ENCODE peak calls at places on chromosome 10, in seven cellular contexts. J is neuronal stem cell, I is IMR-90, H is mesendoderm, C is mesenchymal stem cell, D is H9, B is H1. G is an unnamed sample.

GRCh38 chr10:132626761-132627735 is 89.5 kb downstream of the INPP5A start:
- DNase-seq in D (no peak), B (no peak), I (no peak), J (no peak), C (no peak), H (no peak), G (no peak)

GRCh38 chr10:71562884-71563283 is 156.7 kb downstream of the C10orf105 start:
- DNase-seq in B (no peak), D (no peak), J (no peak), C (no peak), H (no peak), I (no peak), G (no peak)

GRCh38 chr10:3213174-3213573 is 40.6 kb upstream of the PITRM1 start:
- DNase-seq in B (no peak), J (no peak), H (peak; percentile 37), D (no peak), I (peak; percentile 4), C (no peak), G (no peak)

GRCh38 chr10:8444630-8445029 is 390.1 kb downstream of the GATA3 start:
- DNase-seq in D (peak; percentile 64), B (peak; percentile 25), H (peak; percentile 60), I (no peak), J (no peak), C (peak; percentile 1), G (no peak)

GRCh38 chr10:74109452-74109851 is 41.2 kb downstream of the AP3M1 start:
- DNase-seq in H (no peak), C (no peak), I (no peak), J (no peak), D (no peak), B (no peak), G (no peak)

GRCh38 chr10:218753-219152 is 83.5 kb downstream of the ZMYND11 start:
- DNase-seq in C (no peak), H (no peak), I (no peak), D (no peak), J (no peak), B (no peak), G (no peak)

GRCh38 chr10:24858244-24858907 is 94.0 kb downstream of the PRTFDC1 start:
- DNase-seq in I (peak; percentile 73), D (no peak), C (peak; percentile 60), H (peak; percentile 54), J (no peak), B (no peak), G (peak; percentile 69)

GRCh38 chr10:71342850-71343773 is 24.1 kb downstream of the SLC29A3 start:
- DNase-seq in C (peak; percentile 35), J (no peak), I (peak; percentile 44), B (no peak), D (no peak), H (no peak), G (peak; percentile 92)

GRCh38 chr10:86876748-86877147 is 80.7 kb downstream of the MMRN2 start:
- DNase-seq in C (peak; percentile 94), D (no peak), B (no peak), J (no peak), I (peak; percentile 79), H (no peak), G (no peak)

GRCh38 chr10:74753295-74754211 is 72.8 kb upstream of the KAT6B start:
- DNase-seq in I (peak; percentile 20), J (no peak), D (peak; percentile 39), H (peak; percentile 39), C (no peak), B (no peak), G (no peak)

GRCh38 chr10:68558478-68558877 is 1.7 kb upstream of the TET1 start:
- DNase-seq in H (no peak), C (no peak), D (no peak), B (no peak), I (no peak), J (no peak), G (no peak)

GRCh38 chr10:91185239-91185875 is 35.1 kb upstream of the PCGF5 start:
- DNase-seq in J (no peak), B (no peak), D (no peak), I (peak; percentile 81), C (peak; percentile 80), H (peak; percentile 57), G (no peak)

GRCh38 chr10:71214641-71215160 is 2.3 kb downstream of the UNC5B start:
- DNase-seq in H (no peak), J (no peak), I (no peak), C (no peak), B (no peak), D (peak; percentile 15), G (no peak)

GRCh38 chr10:27621441-27621840 is 117.3 kb downstream of the RAB18 start:
- DNase-seq in B (no peak), J (no peak), C (no peak), H (no peak), I (peak; percentile 5), D (no peak), G (no peak)

GRCh38 chr10:46273506-46274477 is 13.0 kb upstream of the ANTXRL start:
- DNase-seq in D (peak; percentile 51), J (no peak), I (no peak), C (no peak), B (no peak), H (peak; percentile 86), G (no peak)

GRCh38 chr10:13347235-13348156 is 597 bp downstream of the SEPHS1 start:
- DNase-seq in I (peak; percentile 70), J (peak; percentile 76), B (no peak), D (no peak), C (peak; percentile 80), H (peak; percentile 83), G (peak; percentile 67)

GRCh38 chr10:106392781-106393180 is 771.7 kb downstream of the SORCS1 start:
- DNase-seq in H (no peak), B (no peak), C (no peak), J (no peak), D (peak; percentile 43), I (no peak), G (no peak)

GRCh38 chr10:63003816-63004453 is 129.2 kb upstream of the NRBF2 start:
- DNase-seq in B (no peak), H (peak; percentile 21), C (no peak), D (no peak), J (no peak), I (no peak), G (no peak)

GRCh38 chr10:97713828-97714400 is 384 bp downstream of the MARVELD1 start:
- DNase-seq in J (peak; percentile 68), H (peak; percentile 91), D (peak; percentile 77), I (peak; percentile 74), C (peak; percentile 85), B (no peak), G (peak; percentile 73)

GRCh38 chr10:29276251-29276850 is 12.5 kb upstream of the LYZL1 start:
- DNase-seq in H (no peak), D (no peak), J (no peak), C (peak; percentile 9), B (no peak), I (no peak), G (no peak)

GRCh38 chr10:29270883-29271282 is 18.0 kb upstream of the LYZL1 start:
- DNase-seq in B (no peak), J (no peak), H (no peak), I (no peak), C (no peak), D (no peak), G (no peak)

GRCh38 chr10:29273478-29273877 is 15.4 kb upstream of the LYZL1 start:
- DNase-seq in B (no peak), J (no peak), D (no peak), I (no peak), C (peak; percentile 6), H (peak; percentile 99), G (no peak)

GRCh38 chr10:29268011-29268410 is 20.9 kb upstream of the LYZL1 start:
- DNase-seq in J (no peak), H (no peak), B (no peak), I (no peak), D (no peak), C (no peak), G (peak; percentile 7)

DNA sequence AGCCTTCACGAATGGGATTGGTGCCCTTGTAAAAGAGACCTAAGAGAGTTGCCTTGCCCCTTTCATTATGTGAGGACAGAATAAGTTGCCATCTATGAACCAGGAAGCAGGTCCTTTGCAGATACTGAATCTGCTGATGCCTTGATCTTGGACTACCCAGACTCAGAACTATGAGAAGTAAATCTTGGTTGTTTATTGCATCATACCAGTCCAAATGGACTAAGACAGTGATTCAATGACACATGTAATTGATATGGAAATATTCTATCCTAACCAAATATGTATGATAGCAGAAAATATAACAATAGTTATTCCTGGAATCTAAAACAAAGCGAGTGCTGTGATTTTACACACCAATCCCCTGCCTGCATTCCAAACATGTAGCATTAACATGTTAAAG is 17.0 kb upstream of the LYZL1 start:
- DNase-seq in C (no peak), D (no peak), B (no peak), H (no peak), J (no peak), I (no peak), G (no peak)
- H3K18ac ChIP-seq in C (no peak overlapping the region), D (no peak overlapping the region), B (no peak overlapping the region), H (no peak overlapping the region), J (no peak overlapping the region), I (no peak overlapping the region), G (no peak overlapping the region)

GRCh38 chr10:129709101-129709500 is 242.1 kb downstream of the MGMT start:
- DNase-seq in D (no peak), J (no peak), I (no peak), B (no peak), C (no peak), H (no peak), G (no peak)
- H3K18ac ChIP-seq in D (no peak overlapping the region), J (no peak overlapping the region), I (no peak overlapping the region), B (no peak overlapping the region), C (no peak overlapping the region), H (no peak overlapping the region), G (no peak overlapping the region)

DNA sequence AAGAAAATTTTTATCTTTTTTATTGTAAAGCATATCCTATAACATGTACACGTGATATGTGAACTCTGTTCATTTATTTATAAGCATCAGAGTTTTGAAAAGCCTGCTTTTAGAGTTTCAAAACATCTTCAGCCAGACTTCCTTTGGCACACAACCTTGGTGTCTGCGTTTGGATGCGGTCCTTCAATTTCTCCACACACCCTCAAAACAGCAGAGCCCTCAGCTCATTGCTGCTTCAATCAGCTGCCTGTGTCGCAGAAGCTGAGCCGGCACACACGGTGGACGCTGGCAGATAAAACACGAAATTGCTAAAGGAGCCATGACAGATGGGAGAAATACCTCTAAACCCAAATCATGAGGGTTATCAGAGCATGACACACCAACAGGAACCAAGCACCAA is 396.5 kb upstream of the AKR1E2 start:
- DNase-seq in C (no peak), D (no peak), I (no peak), H (no peak), B (no peak), J (no peak), G (no peak)
- H3K18ac ChIP-seq in C (no peak overlapping the region), D (no peak overlapping the region), I (no peak overlapping the region), H (no peak overlapping the region), B (no peak overlapping the region), J (no peak overlapping the region), G (no peak overlapping the region)

GRCh38 chr10:116084166-116084565 is 188.8 kb downstream of the GFRA1 start:
- DNase-seq in D (no peak), J (no peak), H (no peak), C (no peak), I (peak; percentile 7), B (no peak), G (no peak)

GRCh38 chr10:116082211-116082610 is 190.8 kb downstream of the GFRA1 start:
- DNase-seq in J (no peak), H (no peak), C (no peak), I (peak; percentile 2), B (no peak), D (no peak), G (no peak)

GRCh38 chr10:116080553-116080952 is 192.5 kb downstream of the GFRA1 start:
- DNase-seq in B (peak; percentile 41), H (peak; percentile 98), C (no peak), J (no peak), D (peak; percentile 70), I (peak; percentile 35), G (no peak)

GRCh38 chr10:116085333-116085732 is 187.7 kb downstream of the GFRA1 start:
- DNase-seq in I (no peak), D (no peak), J (no peak), B (no peak), C (no peak), H (no peak), G (no peak)

GRCh38 chr10:116082762-116083161 is 190.2 kb downstream of the GFRA1 start:
- DNase-seq in H (no peak), C (no peak), D (no peak), I (no peak), J (no peak), B (no peak), G (no peak)
- H3K18ac ChIP-seq in H (no peak overlapping the region), C (no peak overlapping the region), D (no peak overlapping the region), I (no peak overlapping the region), J (no peak overlapping the region), B (no peak overlapping the region), G (no peak overlapping the region)

G was measured in trophoblast cell.